ENCODE peak calls at places on chromosomes 11 and 22, in eight cellular contexts. M is neural progenitor cell, X is aorta, V is mesenchymal stem cell, Y is sigmoid colon, H is Peyer's patch, E is tibial artery, N is A673. R is an unnamed sample. For H3K4me1, the result is how much of the 10 kb centered on the place peaks cover.

GRCh38 chr22:30238661-30239420 is 7.7 kb downstream of the LIF start:
- DNase-seq in H (no peak), N (no peak), V (peak), Y (peak), X (no peak), M (no peak), E (no peak), R (peak)

GRCh38 chr22:36544107-36544620 is 15.2 kb upstream of the EIF3D start:
- DNase-seq in X (no peak), M (no peak), N (no peak), H (no peak), V (peak), Y (no peak), E (no peak), R (peak)

GRCh38 chr22:40674274-40674673 is 5.0 kb upstream of the MCHR1 start:
- DNase-seq in N (no peak), Y (no peak), X (no peak), V (no peak), E (no peak), M (no peak), H (no peak), R (no peak)

GRCh38 chr11:122159173-122159701 is 43.2 kb upstream of the BLID start:
- DNase-seq in E (no peak), N (peak), X (no peak), H (no peak), Y (peak), V (peak), M (peak), R (peak)

GRCh38 chr11:93017821-93018690 is 48.6 kb downstream of the MTNR1B start:
- DNase-seq in E (no peak), X (no peak), Y (no peak), H (no peak), N (no peak), M (no peak), V (no peak), R (peak)

GRCh38 chr11:37623778-37624177 is 1025.7 kb upstream of the RAG2 start:
- DNase-seq in Y (no peak), M (no peak), V (no peak), H (no peak), E (no peak), N (no peak), X (no peak), R (no peak)

GRCh38 chr11:62552465-62552782 is 5.8 kb upstream of the AHNAK start:
- DNase-seq in V (peak), Y (peak), M (peak), E (no peak), X (no peak), N (peak), H (no peak), R (no peak)

GRCh38 chr22:50673231-50674126 is 856 bp downstream of the SHANK3 start:
- DNase-seq in E (no peak), M (peak), Y (no peak), H (no peak), X (no peak), N (peak), V (no peak), R (no peak)

GRCh38 chr11:10289765-10290420 is 4.1 kb downstream of the SBF2 start:
- DNase-seq in E (no peak), N (no peak), H (no peak), Y (no peak), M (no peak), X (no peak), V (no peak), R (no peak)

GRCh38 chr11:10287140-10287539 is 6.9 kb downstream of the SBF2 start:
- DNase-seq in Y (no peak), X (no peak), V (no peak), H (no peak), E (no peak), N (no peak), M (no peak), R (no peak)

GRCh38 chr11:10288881-10289764 is 4.9 kb downstream of the SBF2 start:
- DNase-seq in X (no peak), E (no peak), Y (no peak), V (no peak), M (no peak), H (no peak), N (no peak), R (no peak)

GRCh38 chr11:10287766-10288165 is 6.3 kb downstream of the SBF2 start:
- DNase-seq in M (no peak), E (no peak), H (no peak), V (no peak), Y (no peak), N (no peak), X (no peak), R (no peak)

GRCh38 chr11:10288316-10288715 is 5.7 kb downstream of the SBF2 start:
- DNase-seq in E (no peak), N (no peak), H (no peak), Y (no peak), M (no peak), X (no peak), V (no peak), R (no peak)
- H3K4me1 ChIP-seq in E (under half), N (under half), H (under half), Y (under half), M (under half), X (under half), V (under half), R (under half)

DNA sequence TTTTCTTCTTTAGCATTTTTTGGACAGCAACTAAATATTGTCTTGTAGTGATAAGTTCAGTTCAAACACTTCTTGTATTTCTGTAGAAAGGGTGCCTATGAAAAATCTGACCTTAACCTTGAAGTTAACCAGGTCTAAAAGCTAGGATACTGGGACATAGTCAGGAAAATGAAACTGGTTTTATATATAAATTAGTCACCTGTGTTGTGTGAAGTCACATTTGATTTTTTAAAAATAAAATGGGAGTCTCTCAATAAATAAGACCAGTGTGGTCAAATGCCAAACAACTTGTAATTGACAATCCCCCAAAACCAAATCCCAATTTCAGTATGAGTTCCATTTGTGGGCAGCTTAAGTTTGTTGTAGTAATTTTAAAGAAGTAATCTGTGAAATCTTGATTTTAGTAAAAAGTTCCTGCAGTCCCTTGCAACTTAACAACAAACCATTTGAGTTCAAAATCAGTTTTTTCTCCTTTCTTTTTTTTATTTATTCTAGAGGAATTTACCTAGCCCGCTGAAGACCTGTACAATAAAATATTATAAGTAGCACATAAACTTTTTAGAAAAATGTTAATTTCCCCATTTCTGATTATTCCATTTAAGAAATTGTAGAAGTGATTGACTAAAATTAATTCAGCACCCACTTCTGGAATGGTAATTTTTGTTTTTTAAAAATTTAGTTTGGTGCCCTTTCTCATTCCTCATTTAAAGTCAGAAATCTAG is 84.4 kb upstream of the PPARA start:
- DNase-seq in H (no peak), N (no peak), M (no peak), E (no peak), X (no peak), Y (no peak), V (no peak), R (peak)
- H3K4me1 ChIP-seq in H (under half), N (under half), M (under half), E (half or more), X (under half), Y (half or more), V (under half), R (under half)

DNA sequence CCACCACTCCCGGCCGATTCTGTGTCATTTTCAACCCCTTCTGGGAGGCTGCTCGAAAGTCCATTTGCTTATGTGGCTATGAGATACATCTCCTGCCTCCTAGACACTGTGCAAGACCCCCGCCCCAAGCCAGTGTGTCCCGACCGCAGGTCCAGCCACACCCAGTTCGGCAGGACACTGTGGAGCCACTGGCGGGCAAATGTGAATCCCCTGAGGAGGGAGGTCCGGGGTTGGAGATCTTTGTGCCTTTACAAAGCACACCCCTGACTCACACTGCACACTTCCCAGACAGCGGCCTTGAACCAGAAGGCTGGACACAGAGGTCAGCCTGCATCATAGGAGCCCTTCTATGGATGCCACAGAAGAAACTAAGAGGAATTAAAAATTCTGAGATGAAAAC is 17.4 kb downstream of the FXYD6 start:
- DNase-seq in M (no peak), H (no peak), N (no peak), Y (peak), X (no peak), V (no peak), E (no peak), R (no peak)
- H3K4me1 ChIP-seq in M (under half), H (under half), N (under half), Y (half or more), X (under half), V (under half), E (under half), R (under half)

GRCh38 chr11:75565916-75566762 is 4.1 kb downstream of the SERPINH1 start:
- DNase-seq in N (no peak), Y (no peak), X (no peak), H (no peak), E (no peak), M (no peak), V (no peak), R (no peak)

GRCh38 chr11:75563978-75564552 is 2.0 kb downstream of the SERPINH1 start:
- DNase-seq in M (peak), N (peak), Y (peak), H (no peak), X (peak), E (peak), V (peak), R (peak)

GRCh38 chr11:75563501-75563977 is 1.5 kb downstream of the SERPINH1 start:
- DNase-seq in M (no peak), H (no peak), Y (no peak), V (no peak), E (no peak), N (no peak), X (no peak), R (no peak)

GRCh38 chr11:75566763-75567279 is 4.8 kb downstream of the SERPINH1 start:
- DNase-seq in X (no peak), H (no peak), E (no peak), Y (no peak), M (no peak), N (no peak), V (no peak), R (no peak)

GRCh38 chr11:75565221-75565814 is 3.3 kb downstream of the SERPINH1 start:
- DNase-seq in H (no peak), V (peak), N (no peak), X (peak), Y (peak), M (no peak), E (peak), R (peak)
- H3K4me1 ChIP-seq in H (under half), V (under half), N (under half), X (under half), Y (half or more), M (under half), E (half or more), R (under half)

GRCh38 chr11:72637198-72637597 is 37.0 kb downstream of the PDE2A start:
- DNase-seq in X (no peak), H (no peak), Y (no peak), E (no peak), M (no peak), V (no peak), N (no peak), R (no peak)

GRCh38 chr11:72634016-72634415 is 40.2 kb downstream of the PDE2A start:
- DNase-seq in V (no peak), E (no peak), X (no peak), H (no peak), Y (no peak), N (no peak), M (no peak), R (no peak)

GRCh38 chr11:72634472-72635095 is 39.6 kb downstream of the PDE2A start:
- DNase-seq in E (no peak), M (no peak), Y (no peak), X (no peak), N (no peak), V (no peak), H (no peak), R (no peak)

GRCh38 chr11:72635931-72636330 is 38.3 kb downstream of the PDE2A start:
- DNase-seq in N (peak), X (no peak), V (no peak), E (no peak), M (no peak), Y (no peak), H (no peak), R (no peak)

GRCh38 chr11:72635309-72635915 is 38.8 kb downstream of the PDE2A start:
- DNase-seq in H (no peak), M (no peak), N (no peak), V (no peak), E (no peak), X (no peak), Y (no peak), R (no peak)
- H3K4me1 ChIP-seq in H (under half), M (under half), N (under half), V (under half), E (under half), X (under half), Y (half or more), R (under half)